ENCODE peak calls at places on chromosomes 13 and 19, in eight cellular contexts. I, B, H, S, U, Y, M and V are unnamed samples.

GRCh38 chr19:16363133-16363851 is 38.7 kb downstream of the KLF2 start:
- DNase-seq in I (no peak), B (no peak), H (no peak), S (no peak), U (no peak), Y (no peak), M (no peak), V (no peak)

GRCh38 chr19:31152906-31153305 is 196.3 kb downstream of the TSHZ3 start:
- DNase-seq in I (no peak), B (no peak), H (no peak), S (peak), U (peak), Y (no peak), M (no peak), V (no peak)

GRCh38 chr19:35055715-35056179 is 14.2 kb downstream of the HPN start:
- DNase-seq in I (no peak), B (no peak), H (no peak), S (no peak), U (no peak), Y (peak), M (no peak), V (no peak)

GRCh38 chr19:52896431-52897148 is 845 bp downstream of the ZNF320 start:
- DNase-seq in I (peak), B (no peak), H (no peak), S (peak), U (peak), Y (peak), M (no peak), V (peak)

GRCh38 chr13:23081246-23081645 is 99.5 kb upstream of the SGCG start:
- DNase-seq in I (no peak), B (no peak), H (peak), S (peak), U (peak), Y (no peak), M (no peak), V (no peak)

GRCh38 chr13:87698268-87698667 is 27.1 kb downstream of the SLITRK5 start:
- DNase-seq in I (no peak), B (no peak), H (no peak), S (no peak), U (no peak), Y (no peak), M (no peak), V (no peak)

GRCh38 chr13:109243311-109243951 is 543.0 kb downstream of the IRS2 start:
- DNase-seq in I (no peak), B (no peak), H (peak), S (peak), U (peak), Y (no peak), M (no peak), V (peak)

GRCh38 chr13:80408270-80408669 is 67.3 kb upstream of the SPRY2 start:
- DNase-seq in I (no peak), B (no peak), H (no peak), S (no peak), U (no peak), Y (no peak), M (no peak), V (no peak)

GRCh38 chr19:58279042-58279924 is 528 bp downstream of the ZNF8 start:
- DNase-seq in I (peak), B (no peak), H (peak), S (peak), U (peak), Y (peak), M (peak), V (peak)

GRCh38 chr19:1112254-1113208 is 8.7 kb downstream of the GPX4 start:
- DNase-seq in I (peak), B (no peak), H (no peak), S (no peak), U (no peak), Y (peak), M (peak), V (peak)

GRCh38 chr13:46983881-46984280 is 87.0 kb upstream of the HTR2A start:
- DNase-seq in I (no peak), B (peak), H (no peak), S (peak), U (no peak), Y (no peak), M (no peak), V (no peak)

GRCh38 chr13:37657134-37657533 is 58.6 kb upstream of the POSTN start:
- DNase-seq in I (no peak), B (no peak), H (no peak), S (peak), U (no peak), Y (no peak), M (no peak), V (peak)

GRCh38 chr13:71306821-71307220 is 560.2 kb downstream of the DACH1 start:
- DNase-seq in I (no peak), B (no peak), H (no peak), S (no peak), U (no peak), Y (peak), M (no peak), V (no peak)

GRCh38 chr13:73967397-73968165 is 166.6 kb downstream of the KLF12 start:
- DNase-seq in I (no peak), B (no peak), H (no peak), S (no peak), U (no peak), Y (no peak), M (no peak), V (no peak)

GRCh38 chr13:35978607-35979316 is 152.4 kb downstream of the DCLK1 start:
- DNase-seq in I (peak), B (peak), H (peak), S (peak), U (peak), Y (peak), M (no peak), V (peak)

GRCh38 chr19:53883231-53883661 is 1.2 kb downstream of the PRKCG start:
- DNase-seq in I (peak), B (no peak), H (no peak), S (no peak), U (no peak), Y (peak), M (peak), V (no peak)

GRCh38 chr19:45152504-45153338 is 8.1 kb downstream of the NKPD1 start:
- DNase-seq in I (peak), B (no peak), H (no peak), S (peak), U (peak), Y (peak), M (peak), V (peak)

GRCh38 chr19:17733127-17733526 is 13.8 kb downstream of the MAP1S start:
- DNase-seq in I (no peak), B (no peak), H (no peak), S (no peak), U (no peak), Y (no peak), M (no peak), V (no peak)

GRCh38 chr19:6501740-6502648 is at the start of gene TUBB4A:
- DNase-seq in I (peak), B (peak), H (no peak), S (no peak), U (no peak), Y (peak), M (peak), V (no peak)

GRCh38 chr19:35975608-35976214 is 19.3 kb upstream of the SDHAF1 start:
- DNase-seq in I (peak), B (peak), H (no peak), S (peak), U (peak), Y (peak), M (no peak), V (peak)

GRCh38 chr19:10211071-10211470 is 16.3 kb upstream of the DNMT1 start:
- DNase-seq in I (no peak), B (no peak), H (no peak), S (no peak), U (no peak), Y (no peak), M (no peak), V (no peak)

GRCh38 chr13:32983058-32983457 is 33.2 kb upstream of the KL start:
- DNase-seq in I (no peak), B (no peak), H (no peak), S (no peak), U (no peak), Y (no peak), M (no peak), V (no peak)

GRCh38 chr19:49173198-49173597 is 15.6 kb downstream of the TRPM4 start:
- DNase-seq in I (no peak), B (no peak), H (no peak), S (no peak), U (no peak), Y (no peak), M (no peak), V (no peak)

GRCh38 chr13:100765021-100765420 is 90.4 kb upstream of the TMTC4 start:
- DNase-seq in I (no peak), B (no peak), H (no peak), S (no peak), U (no peak), Y (no peak), M (no peak), V (no peak)

GRCh38 chr19:2648528-2648937 is 54.0 kb downstream of the GNG7 start:
- DNase-seq in I (peak), B (peak), H (peak), S (peak), U (peak), Y (peak), M (peak), V (peak)